ENCODE peak calls at places on chromosomes 1 and 21, in five cellular contexts. A, S, Q, V and L are unnamed samples.

GRCh38 chr1:53909946-53910345 is 16.0 kb downstream of the DIO1 start:
- DNase-seq in A (no peak), S (no peak), Q (no peak), V (no peak), L (no peak)

GRCh38 chr21:45246014-45246413 is 41.7 kb downstream of the POFUT2 start:
- DNase-seq in A (no peak), S (no peak), Q (no peak), V (no peak), L (no peak)

GRCh38 chr1:87134625-87135024 is 194.1 kb upstream of the LMO4 start:
- DNase-seq in A (no peak), S (no peak), Q (no peak), V (no peak), L (no peak)

GRCh38 chr1:56672579-56672978 is 27.5 kb downstream of the PRKAA2 start:
- DNase-seq in A (no peak), S (no peak), Q (no peak), V (no peak), L (no peak)

GRCh38 chr1:16618719-16619118 is 5.4 kb upstream of the NBPF1 start:
- DNase-seq in A (no peak), S (peak; percentile 33), Q (no peak), V (no peak), L (no peak)

GRCh38 chr1:78918157-78918556 is 88.4 kb downstream of the ADGRL4 start:
- DNase-seq in A (no peak), S (no peak), Q (no peak), V (no peak), L (no peak)

GRCh38 chr1:59972216-59972924 is 45.8 kb upstream of the CYP2J2 start:
- DNase-seq in A (no peak), S (no peak), Q (no peak), V (no peak), L (no peak)

GRCh38 chr1:170885551-170885950 is 49.8 kb upstream of the MROH9 start:
- DNase-seq in A (no peak), S (no peak), Q (no peak), V (no peak), L (no peak)

GRCh38 chr1:179061360-179062282 is 20.2 kb upstream of the TOR3A start:
- DNase-seq in A (no peak), S (no peak), Q (no peak), V (no peak), L (no peak)

GRCh38 chr1:224647449-224647848 is 31.3 kb downstream of the CNIH3 start:
- DNase-seq in A (no peak), S (no peak), Q (no peak), V (no peak), L (no peak)

GRCh38 chr1:101438359-101438758 is 201.5 kb downstream of the S1PR1 start:
- DNase-seq in A (no peak), S (no peak), Q (peak; percentile 39), V (no peak), L (no peak)

GRCh38 chr21:43970551-43970950 is 41.6 kb upstream of the TRAPPC10 start:
- DNase-seq in A (no peak), S (no peak), Q (no peak), V (no peak), L (no peak)

GRCh38 chr21:44038063-44038462 is 26.0 kb downstream of the TRAPPC10 start:
- DNase-seq in A (no peak), S (no peak), Q (no peak), V (no peak), L (no peak)

GRCh38 chr21:45790427-45790826 is 146.9 kb downstream of the PCBP3 start:
- DNase-seq in A (no peak), S (no peak), Q (no peak), V (no peak), L (no peak)

GRCh38 chr1:29621826-29622435 is 385.6 kb downstream of the PTPRU start:
- DNase-seq in A (no peak), S (no peak), Q (no peak), V (no peak), L (no peak)

GRCh38 chr1:230342019-230342418 is 84.1 kb downstream of the PGBD5 start:
- DNase-seq in A (no peak), S (no peak), Q (no peak), V (no peak), L (no peak)

GRCh38 chr1:159930216-159930615 is 4.9 kb upstream of the TAGLN2 start:
- DNase-seq in A (no peak), S (no peak), Q (no peak), V (no peak), L (no peak)

GRCh38 chr1:168786476-168787330 is 57.7 kb upstream of the DPT start:
- DNase-seq in A (no peak), S (no peak), Q (no peak), V (peak; percentile 14), L (no peak)

GRCh38 chr1:154614887-154615286 is 6.9 kb upstream of the ADAR start:
- DNase-seq in A (no peak), S (no peak), Q (no peak), V (no peak), L (no peak)

GRCh38 chr1:26203642-26204318 is 13.4 kb downstream of the CATSPER4 start:
- DNase-seq in A (no peak), S (no peak), Q (peak; percentile 11), V (no peak), L (no peak)

GRCh38 chr1:3631865-3632264 is 7.0 kb downstream of the TPRG1L start:
- DNase-seq in A (no peak), S (no peak), Q (no peak), V (no peak), L (no peak)

GRCh38 chr1:63363014-63363413 is 4.4 kb upstream of the ALG6 start:
- DNase-seq in A (no peak), S (no peak), Q (no peak), V (peak; percentile 16), L (no peak)

GRCh38 chr1:16921391-16922185 is at the start of gene CROCC:
- DNase-seq in A (no peak), S (no peak), Q (peak; percentile 82), V (peak; percentile 79), L (no peak)

GRCh38 chr1:8267307-8267706 is 50.6 kb upstream of the SLC45A1 start:
- DNase-seq in A (no peak), S (no peak), Q (no peak), V (no peak), L (no peak)

GRCh38 chr21:43921602-43921978 is 56.6 kb downstream of the AGPAT3 start:
- DNase-seq in A (no peak), S (no peak), Q (no peak), V (no peak), L (no peak)

GRCh38 chr1:172431721-172432192 is 11.3 kb downstream of the C1orf105 start:
- DNase-seq in A (no peak), S (peak; percentile 75), Q (no peak), V (no peak), L (no peak)

GRCh38 chr1:246860401-246860800 is 71.3 kb downstream of the AHCTF1 start:
- DNase-seq in A (no peak), S (no peak), Q (no peak), V (no peak), L (peak; percentile 31)

GRCh38 chr1:154181944-154182341 is 10.0 kb downstream of the TPM3 start:
- DNase-seq in A (peak; percentile 31), S (no peak), Q (peak; percentile 79), V (no peak), L (no peak)

GRCh38 chr1:16971330-16972209 is 8.8 kb downstream of the MFAP2 start:
- DNase-seq in A (no peak), S (no peak), Q (no peak), V (no peak), L (no peak)

GRCh38 chr1:7389786-7390603 is 381.1 kb upstream of the VAMP3 start:
- DNase-seq in A (no peak), S (no peak), Q (no peak), V (no peak), L (no peak)

GRCh38 chr1:67564193-67564592 is 120.8 kb upstream of the GADD45A start:
- DNase-seq in A (no peak), S (peak; percentile 34), Q (no peak), V (no peak), L (no peak)

GRCh38 chr1:184867866-184868585 is 106.3 kb downstream of the NIBAN1 start:
- DNase-seq in A (no peak), S (no peak), Q (no peak), V (no peak), L (no peak)
- H3K4me3 ChIP-seq in A (no peak overlapping the region), S (no peak overlapping the region), Q (no peak overlapping the region), V (no peak overlapping the region), L (no peak overlapping the region)

GRCh38 chr1:27381976-27382762 is 964 bp downstream of the CD164L2 start:
- DNase-seq in A (no peak), S (no peak), Q (no peak), V (no peak), L (no peak)
- H3K4me3 ChIP-seq in A (no peak overlapping the region), S (no peak overlapping the region), Q (no peak overlapping the region), V (no peak overlapping the region), L (no peak overlapping the region)

GRCh38 chr1:118989878-118990378 is 1.8 kb upstream of the TBX15 start:
- DNase-seq in A (no peak), S (no peak), Q (no peak), V (no peak), L (no peak)

GRCh38 chr1:118987431-118988185 is 535 bp downstream of the TBX15 start:
- DNase-seq in A (no peak), S (no peak), Q (no peak), V (peak; percentile 22), L (no peak)

GRCh38 chr1:118986839-118987430 is 1.2 kb downstream of the TBX15 start:
- DNase-seq in A (no peak), S (no peak), Q (no peak), V (no peak), L (no peak)

GRCh38 chr1:118989006-118989736 is 1.0 kb upstream of the TBX15 start:
- DNase-seq in A (no peak), S (no peak), Q (no peak), V (no peak), L (no peak)

GRCh38 chr1:118988186-118989005 is at the start of gene TBX15:
- DNase-seq in A (no peak), S (no peak), Q (no peak), V (no peak), L (no peak)
- H3K4me3 ChIP-seq in A (peak within 1 kb of the TSS; percentile 83), S (peak within 1 kb of the TSS; percentile 53), Q (no peak within 1 kb of the TSS), V (peak within 1 kb of the TSS; percentile 44), L (peak within 1 kb of the TSS; percentile 50)

GRCh38 chr1:234114648-234115307 is 210.3 kb downstream of the SLC35F3 start:
- DNase-seq in A (no peak), S (peak; percentile 10), Q (peak; percentile 55), V (peak; percentile 79), L (no peak)
- H3K4me3 ChIP-seq in A (no peak overlapping the region), S (no peak overlapping the region), Q (no peak overlapping the region), V (peak overlapping the region; percentile 23), L (no peak overlapping the region)

DNA sequence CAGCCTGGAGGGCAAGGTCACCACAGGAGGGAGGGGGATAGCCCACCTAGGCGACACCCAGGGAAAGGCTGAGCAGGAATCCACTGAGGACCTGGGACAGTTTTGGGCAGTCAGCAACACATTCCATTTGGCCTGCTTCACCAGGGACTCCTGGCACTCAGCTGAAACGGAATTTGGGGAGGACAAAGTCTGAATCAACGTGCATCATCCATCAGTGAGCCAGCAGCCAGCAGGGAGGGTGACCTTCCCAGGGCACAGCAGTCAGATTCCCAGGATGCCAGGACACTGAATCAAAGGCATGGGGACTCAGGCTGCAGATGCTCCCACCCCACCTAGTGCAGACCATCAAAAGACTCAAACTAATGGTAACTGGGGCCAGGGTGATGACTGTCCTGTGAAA is 4.6 kb downstream of the SH3BP5L start:
- DNase-seq in A (no peak), S (no peak), Q (no peak), V (no peak), L (no peak)
- H3K4me3 ChIP-seq in A (peak overlapping the region; percentile 25), S (no peak overlapping the region), Q (no peak overlapping the region), V (no peak overlapping the region), L (no peak overlapping the region)

GRCh38 chr1:220881918-220882891 is 3.0 kb downstream of the HLX start:
- DNase-seq in A (no peak), S (peak; percentile 46), Q (no peak), V (no peak), L (no peak)
- H3K4me3 ChIP-seq in A (no peak overlapping the region), S (peak overlapping the region; percentile 93), Q (no peak overlapping the region), V (no peak overlapping the region), L (no peak overlapping the region)